ENCODE peak calls at places on chromosomes 16 and 17, in nine cellular contexts. One of them, this sample, is unnamed.

GRCh38 chr17:7114241-7114874 is at the start of gene ASGR2:
- DNase-seq in AG09309: no peak
- DNase-seq in islet precursor cell: no peak
- DNase-seq in omental fat pad: no peak
- DNase-seq in neural crest cell: no peak
- DNase-seq in suprapubic skin: no peak
- DNase-seq in RCC 7860: no peak
- DNase-seq in stomach: no peak
- DNase-seq in NCI-H2081: no peak
- DNase-seq in this sample: no peak

GRCh38 chr16:84005391-84005790 is 37.2 kb downstream of the SLC38A8 start:
- DNase-seq in AG09309: no peak
- DNase-seq in islet precursor cell: no peak
- DNase-seq in stomach: no peak
- DNase-seq in RCC 7860: no peak
- DNase-seq in NCI-H2081: no peak
- DNase-seq in suprapubic skin: no peak
- DNase-seq in omental fat pad: no peak
- DNase-seq in neural crest cell: no peak
- DNase-seq in this sample: no peak

GRCh38 chr17:34424814-34425490 is 61.9 kb upstream of the CCL1 start:
- DNase-seq in RCC 7860: no peak
- DNase-seq in NCI-H2081: no peak
- DNase-seq in suprapubic skin: no peak
- DNase-seq in omental fat pad: no peak
- DNase-seq in stomach: no peak
- DNase-seq in AG09309: no peak
- DNase-seq in islet precursor cell: no peak
- DNase-seq in neural crest cell: no peak
- DNase-seq in this sample: no peak

GRCh38 chr17:50638851-50639767 is 4.4 kb downstream of the ABCC3 start:
- DNase-seq in neural crest cell: no peak
- DNase-seq in RCC 7860: peak; percentile 99
- DNase-seq in suprapubic skin: peak; percentile 89
- DNase-seq in AG09309: peak; percentile 92
- DNase-seq in NCI-H2081: peak; percentile 37
- DNase-seq in islet precursor cell: peak; percentile 97
- DNase-seq in omental fat pad: peak; percentile 94
- DNase-seq in stomach: peak; percentile 99
- DNase-seq in this sample: no peak

GRCh38 chr17:49739662-49740271 is 24.2 kb downstream of the FAM117A start:
- DNase-seq in NCI-H2081: peak; percentile 72
- DNase-seq in islet precursor cell: no peak
- DNase-seq in suprapubic skin: peak; percentile 88
- DNase-seq in neural crest cell: no peak
- DNase-seq in omental fat pad: peak; percentile 71
- DNase-seq in AG09309: no peak
- DNase-seq in RCC 7860: no peak
- DNase-seq in stomach: peak; percentile 84
- DNase-seq in this sample: peak; percentile 82

GRCh38 chr16:49876716-49877129 is 20.8 kb upstream of the ZNF423 start:
- DNase-seq in NCI-H2081: no peak
- DNase-seq in stomach: peak; percentile 68
- DNase-seq in islet precursor cell: peak; percentile 93
- DNase-seq in neural crest cell: peak; percentile 92
- DNase-seq in RCC 7860: no peak
- DNase-seq in suprapubic skin: peak; percentile 82
- DNase-seq in omental fat pad: peak; percentile 27
- DNase-seq in AG09309: no peak
- DNase-seq in this sample: peak; percentile 3

GRCh38 chr17:35889818-35890773 is 9.9 kb upstream of the CCL5 start:
- DNase-seq in omental fat pad: peak; percentile 30
- DNase-seq in islet precursor cell: no peak
- DNase-seq in RCC 7860: no peak
- DNase-seq in NCI-H2081: no peak
- DNase-seq in AG09309: peak; percentile 57
- DNase-seq in neural crest cell: no peak
- DNase-seq in suprapubic skin: no peak
- DNase-seq in stomach: peak; percentile 39
- DNase-seq in this sample: peak; percentile 50

GRCh38 chr17:30449480-30449879 is 27.7 kb upstream of the GOSR1 start:
- DNase-seq in RCC 7860: no peak
- DNase-seq in NCI-H2081: no peak
- DNase-seq in suprapubic skin: no peak
- DNase-seq in stomach: no peak
- DNase-seq in neural crest cell: no peak
- DNase-seq in omental fat pad: no peak
- DNase-seq in AG09309: no peak
- DNase-seq in islet precursor cell: no peak
- DNase-seq in this sample: no peak

GRCh38 chr16:57245472-57246113 is 534 bp downstream of the ARL2BP start:
- DNase-seq in AG09309: no peak
- DNase-seq in suprapubic skin: no peak
- DNase-seq in islet precursor cell: no peak
- DNase-seq in neural crest cell: peak; percentile 14
- DNase-seq in stomach: peak; percentile 40
- DNase-seq in RCC 7860: no peak
- DNase-seq in omental fat pad: no peak
- DNase-seq in NCI-H2081: no peak
- DNase-seq in this sample: no peak

GRCh38 chr17:64331946-64332493 is 58.6 kb downstream of the PECAM1 start:
- DNase-seq in suprapubic skin: no peak
- DNase-seq in neural crest cell: no peak
- DNase-seq in AG09309: no peak
- DNase-seq in islet precursor cell: no peak
- DNase-seq in RCC 7860: no peak
- DNase-seq in stomach: no peak
- DNase-seq in omental fat pad: no peak
- DNase-seq in NCI-H2081: no peak
- DNase-seq in this sample: no peak

GRCh38 chr17:73348824-73349095 is 37.0 kb upstream of the CDC42EP4 start:
- DNase-seq in AG09309: no peak
- DNase-seq in RCC 7860: no peak
- DNase-seq in islet precursor cell: no peak
- DNase-seq in neural crest cell: no peak
- DNase-seq in NCI-H2081: no peak
- DNase-seq in suprapubic skin: peak; percentile 75
- DNase-seq in omental fat pad: no peak
- DNase-seq in stomach: no peak
- DNase-seq in this sample: no peak

GRCh38 chr16:89365044-89365467 is 125.3 kb downstream of the ANKRD11 start:
- DNase-seq in islet precursor cell: no peak
- DNase-seq in RCC 7860: peak; percentile 78
- DNase-seq in omental fat pad: no peak
- DNase-seq in suprapubic skin: no peak
- DNase-seq in stomach: no peak
- DNase-seq in AG09309: peak; percentile 28
- DNase-seq in NCI-H2081: no peak
- DNase-seq in neural crest cell: no peak
- DNase-seq in this sample: no peak

GRCh38 chr17:80080081-80080480 is 21.3 kb upstream of the GAA start:
- DNase-seq in islet precursor cell: no peak
- DNase-seq in neural crest cell: no peak
- DNase-seq in AG09309: no peak
- DNase-seq in suprapubic skin: no peak
- DNase-seq in RCC 7860: no peak
- DNase-seq in omental fat pad: no peak
- DNase-seq in NCI-H2081: no peak
- DNase-seq in stomach: no peak
- DNase-seq in this sample: no peak

GRCh38 chr17:16005641-16006040 is 6.0 kb downstream of the TTC19 start:
- DNase-seq in AG09309: no peak
- DNase-seq in islet precursor cell: no peak
- DNase-seq in RCC 7860: no peak
- DNase-seq in omental fat pad: no peak
- DNase-seq in suprapubic skin: no peak
- DNase-seq in stomach: no peak
- DNase-seq in neural crest cell: no peak
- DNase-seq in NCI-H2081: no peak
- DNase-seq in this sample: no peak

GRCh38 chr17:81899514-81900166 is 2.4 kb upstream of the NPB start:
- DNase-seq in neural crest cell: no peak
- DNase-seq in NCI-H2081: no peak
- DNase-seq in omental fat pad: no peak
- DNase-seq in RCC 7860: no peak
- DNase-seq in suprapubic skin: no peak
- DNase-seq in AG09309: no peak
- DNase-seq in stomach: no peak
- DNase-seq in islet precursor cell: no peak
- DNase-seq in this sample: no peak

GRCh38 chr16:10981697-10982216 is 37.4 kb downstream of the CLEC16A start:
- DNase-seq in suprapubic skin: no peak
- DNase-seq in stomach: no peak
- DNase-seq in neural crest cell: no peak
- DNase-seq in omental fat pad: no peak
- DNase-seq in islet precursor cell: no peak
- DNase-seq in AG09309: no peak
- DNase-seq in RCC 7860: no peak
- DNase-seq in NCI-H2081: no peak
- DNase-seq in this sample: peak; percentile 2

GRCh38 chr16:69494993-69495392 is 70.6 kb downstream of the CYB5B start:
- DNase-seq in suprapubic skin: no peak
- DNase-seq in RCC 7860: no peak
- DNase-seq in islet precursor cell: peak; percentile 64
- DNase-seq in NCI-H2081: no peak
- DNase-seq in AG09309: no peak
- DNase-seq in omental fat pad: no peak
- DNase-seq in neural crest cell: peak; percentile 16
- DNase-seq in stomach: no peak
- DNase-seq in this sample: no peak

GRCh38 chr16:67555795-67556212 is 6.5 kb upstream of the CTCF start:
- DNase-seq in islet precursor cell: no peak
- DNase-seq in stomach: no peak
- DNase-seq in NCI-H2081: no peak
- DNase-seq in RCC 7860: peak; percentile 27
- DNase-seq in AG09309: no peak
- DNase-seq in neural crest cell: no peak
- DNase-seq in suprapubic skin: no peak
- DNase-seq in omental fat pad: no peak
- DNase-seq in this sample: no peak

GRCh38 chr16:11636172-11636721 is 32.0 kb upstream of the SNN start:
- DNase-seq in omental fat pad: no peak
- DNase-seq in stomach: peak; percentile 79
- DNase-seq in islet precursor cell: peak; percentile 90
- DNase-seq in RCC 7860: no peak
- DNase-seq in neural crest cell: no peak
- DNase-seq in suprapubic skin: no peak
- DNase-seq in NCI-H2081: peak; percentile 47
- DNase-seq in AG09309: no peak
- DNase-seq in this sample: peak; percentile 79

GRCh38 chr16:30515275-30515674 is 11.1 kb downstream of the ZNF768 start:
- DNase-seq in islet precursor cell: no peak
- DNase-seq in NCI-H2081: no peak
- DNase-seq in suprapubic skin: no peak
- DNase-seq in RCC 7860: no peak
- DNase-seq in neural crest cell: no peak
- DNase-seq in omental fat pad: no peak
- DNase-seq in stomach: no peak
- DNase-seq in AG09309: no peak
- DNase-seq in this sample: no peak

GRCh38 chr17:57570740-57571344 is 174.3 kb downstream of the CCDC182 start:
- DNase-seq in AG09309: no peak
- DNase-seq in islet precursor cell: no peak
- DNase-seq in neural crest cell: no peak
- DNase-seq in suprapubic skin: no peak
- DNase-seq in omental fat pad: no peak
- DNase-seq in RCC 7860: no peak
- DNase-seq in NCI-H2081: peak; percentile 78
- DNase-seq in stomach: no peak
- DNase-seq in this sample: peak; percentile 79

GRCh38 chr17:48074322-48075054 is 26.3 kb downstream of the NFE2L1 start:
- DNase-seq in NCI-H2081: peak; percentile 78
- DNase-seq in omental fat pad: peak; percentile 93
- DNase-seq in stomach: peak; percentile 83
- DNase-seq in islet precursor cell: peak; percentile 79
- DNase-seq in suprapubic skin: no peak
- DNase-seq in RCC 7860: peak; percentile 84
- DNase-seq in AG09309: peak; percentile 56
- DNase-seq in neural crest cell: peak; percentile 76
- DNase-seq in this sample: peak; percentile 81

GRCh38 chr17:81367171-81367570 is 28.1 kb upstream of the BAHCC1 start:
- DNase-seq in omental fat pad: no peak
- DNase-seq in suprapubic skin: no peak
- DNase-seq in NCI-H2081: no peak
- DNase-seq in RCC 7860: no peak
- DNase-seq in neural crest cell: no peak
- DNase-seq in stomach: no peak
- DNase-seq in AG09309: no peak
- DNase-seq in islet precursor cell: no peak
- DNase-seq in this sample: no peak

GRCh38 chr16:27598226-27598625 is 48.3 kb downstream of the KATNIP start:
- DNase-seq in omental fat pad: no peak
- DNase-seq in RCC 7860: no peak
- DNase-seq in AG09309: no peak
- DNase-seq in islet precursor cell: no peak
- DNase-seq in stomach: no peak
- DNase-seq in NCI-H2081: no peak
- DNase-seq in suprapubic skin: no peak
- DNase-seq in neural crest cell: no peak
- DNase-seq in this sample: no peak

GRCh38 chr16:83631006-83631405 is 176.8 kb upstream of the HSBP1 start:
- DNase-seq in RCC 7860: no peak
- DNase-seq in islet precursor cell: no peak
- DNase-seq in suprapubic skin: no peak
- DNase-seq in NCI-H2081: no peak
- DNase-seq in stomach: no peak
- DNase-seq in AG09309: peak; percentile 66
- DNase-seq in neural crest cell: no peak
- DNase-seq in omental fat pad: no peak
- DNase-seq in this sample: no peak

GRCh38 chr17:10311131-10311530 is 61.7 kb downstream of the MYH13 start:
- DNase-seq in suprapubic skin: no peak
- DNase-seq in islet precursor cell: peak; percentile 38
- DNase-seq in NCI-H2081: no peak
- DNase-seq in RCC 7860: no peak
- DNase-seq in neural crest cell: no peak
- DNase-seq in omental fat pad: no peak
- DNase-seq in AG09309: no peak
- DNase-seq in stomach: no peak
- DNase-seq in this sample: no peak

GRCh38 chr17:32302037-32302436 is 36.4 kb downstream of the RHBDL3 start:
- DNase-seq in AG09309: no peak
- DNase-seq in islet precursor cell: no peak
- DNase-seq in stomach: no peak
- DNase-seq in neural crest cell: no peak
- DNase-seq in RCC 7860: no peak
- DNase-seq in suprapubic skin: no peak
- DNase-seq in NCI-H2081: no peak
- DNase-seq in omental fat pad: no peak
- DNase-seq in this sample: no peak

GRCh38 chr17:17911003-17911613 is 61.1 kb downstream of the TOM1L2 start:
- DNase-seq in omental fat pad: no peak
- DNase-seq in AG09309: no peak
- DNase-seq in NCI-H2081: no peak
- DNase-seq in neural crest cell: peak; percentile 24
- DNase-seq in stomach: no peak
- DNase-seq in islet precursor cell: peak; percentile 91
- DNase-seq in RCC 7860: no peak
- DNase-seq in suprapubic skin: no peak
- DNase-seq in this sample: no peak

GRCh38 chr17:80992077-80992947 is 671 bp downstream of the CHMP6 start:
- DNase-seq in AG09309: no peak
- DNase-seq in NCI-H2081: no peak
- DNase-seq in islet precursor cell: peak; percentile 71
- DNase-seq in omental fat pad: no peak
- DNase-seq in RCC 7860: no peak
- DNase-seq in stomach: no peak
- DNase-seq in neural crest cell: no peak
- DNase-seq in suprapubic skin: no peak
- DNase-seq in this sample: peak; percentile 54

GRCh38 chr17:64641499-64641898 is 20.6 kb downstream of the SMURF2 start:
- DNase-seq in suprapubic skin: no peak
- DNase-seq in omental fat pad: no peak
- DNase-seq in islet precursor cell: peak; percentile 65
- DNase-seq in NCI-H2081: no peak
- DNase-seq in AG09309: peak; percentile 86
- DNase-seq in neural crest cell: no peak
- DNase-seq in RCC 7860: peak; percentile 64
- DNase-seq in stomach: no peak
- DNase-seq in this sample: no peak

GRCh38 chr17:10292057-10292931 is 80.5 kb downstream of the MYH13 start:
- DNase-seq in AG09309: peak; percentile 21
- DNase-seq in neural crest cell: no peak
- DNase-seq in stomach: no peak
- DNase-seq in RCC 7860: no peak
- DNase-seq in islet precursor cell: peak; percentile 88
- DNase-seq in NCI-H2081: no peak
- DNase-seq in suprapubic skin: no peak
- DNase-seq in omental fat pad: no peak
- DNase-seq in this sample: no peak

This sample was measured in NCI-H1417.